ENCODE peak calls at places on chromosomes 5 and 9, in six cellular contexts. Z is AG04450, O is transverse colon, S is spleen, U is PC-9, C is ascending aorta. Q is an unnamed sample. For H3K27me3, the result is how much of the 10 kb centered on the place peaks cover.

GRCh38 chr5:146490089-146490843 is 25.7 kb downstream of the GPR151 start:
- DNase-seq in U (no peak), O (no peak), Z (no peak), C (no peak), S (no peak), Q (no peak)

GRCh38 chr9:109448223-109448622 is 49.9 kb downstream of the PTPN3 start:
- DNase-seq in C (no peak), O (no peak), S (no peak), U (no peak), Z (peak), Q (peak)

GRCh38 chr5:60674670-60675069 is 25.3 kb downstream of the DEPDC1B start:
- DNase-seq in Z (no peak), C (no peak), U (no peak), S (no peak), O (no peak), Q (no peak)

GRCh38 chr5:34524123-34524522 is 132.0 kb upstream of the RAI14 start:
- DNase-seq in Z (no peak), U (peak), C (no peak), O (no peak), S (no peak), Q (peak)

GRCh38 chr9:115694014-115694413 is 459.6 kb upstream of the PAPPA start:
- DNase-seq in S (no peak), C (no peak), O (peak), U (no peak), Z (peak), Q (no peak)

GRCh38 chr5:35924950-35925722 is 13.3 kb downstream of the CAPSL start:
- DNase-seq in S (peak), O (peak), U (peak), C (no peak), Z (peak), Q (no peak)

GRCh38 chr9:85310531-85311070 is 431.2 kb downstream of the AGTPBP1 start:
- DNase-seq in Z (no peak), U (no peak), C (no peak), O (no peak), S (no peak), Q (peak)

GRCh38 chr5:170450041-170450660 is 53.7 kb upstream of the KCNIP1 start:
- DNase-seq in S (no peak), Z (no peak), C (no peak), O (no peak), U (no peak), Q (no peak)

GRCh38 chr9:99253772-99254431 is 31.8 kb downstream of the SEC61B start:
- DNase-seq in U (no peak), S (peak), O (peak), C (no peak), Z (no peak), Q (peak)

GRCh38 chr5:149636861-149637246 is 55.6 kb downstream of the ARHGEF37 start:
- DNase-seq in Z (peak), U (peak), C (no peak), S (no peak), O (no peak), Q (peak)

GRCh38 chr5:1509346-1510085 is 14.2 kb downstream of the LPCAT1 start:
- DNase-seq in S (peak), Z (no peak), U (no peak), C (peak), O (no peak), Q (no peak)

GRCh38 chr9:124377551-124377950 is 37.7 kb downstream of the PSMB7 start:
- DNase-seq in C (no peak), S (no peak), O (no peak), Z (no peak), U (no peak), Q (no peak)

GRCh38 chr9:136844766-136845464 is 2.6 kb downstream of the AJM1 start:
- DNase-seq in Z (no peak), U (no peak), C (no peak), O (no peak), S (no peak), Q (no peak)

GRCh38 chr5:14449052-14449661 is 132.4 kb upstream of the OTULINL start:
- DNase-seq in O (peak), S (no peak), Z (peak), U (no peak), C (no peak), Q (no peak)

GRCh38 chr9:79667716-79668458 is 96.1 kb downstream of the TLE4 start:
- DNase-seq in Z (no peak), O (no peak), C (no peak), U (no peak), S (no peak), Q (no peak)

GRCh38 chr5:133244242-133244641 is 192.4 kb downstream of the HSPA4 start:
- DNase-seq in O (no peak), U (no peak), S (peak), Z (no peak), C (no peak), Q (no peak)

GRCh38 chr9:128995791-128996190 is 32.3 kb downstream of the SH3GLB2 start:
- DNase-seq in U (no peak), S (peak), O (no peak), C (no peak), Z (no peak), Q (no peak)

GRCh38 chr5:52693279-52693678 is 94.4 kb upstream of the ITGA1 start:
- DNase-seq in S (peak), Z (no peak), U (no peak), C (no peak), O (peak), Q (no peak)

GRCh38 chr9:112224401-112225289 is 49.5 kb upstream of the SUSD1 start:
- DNase-seq in S (no peak), O (no peak), C (no peak), Z (peak), U (no peak), Q (peak)

GRCh38 chr5:60710362-60710761 is 10.4 kb upstream of the DEPDC1B start:
- DNase-seq in O (no peak), C (no peak), Z (no peak), S (no peak), U (no peak), Q (no peak)

GRCh38 chr9:18146329-18146728 is 327.6 kb upstream of the ADAMTSL1 start:
- DNase-seq in O (no peak), Z (no peak), S (no peak), C (no peak), U (no peak), Q (no peak)

GRCh38 chr9:124437086-124437485 is 13.2 kb upstream of the ADGRD2 start:
- DNase-seq in U (no peak), O (no peak), Z (no peak), C (no peak), S (peak), Q (no peak)

GRCh38 chr5:124438390-124439380 is 307.8 kb downstream of the ZNF608 start:
- DNase-seq in U (no peak), S (no peak), C (no peak), Z (no peak), O (no peak), Q (no peak)

GRCh38 chr5:136033244-136033643 is 4.5 kb downstream of the TGFBI start:
- DNase-seq in U (no peak), O (no peak), Z (no peak), C (no peak), S (peak), Q (no peak)

GRCh38 chr9:121230231-121230630 is 28.6 kb upstream of the RAB14 start:
- DNase-seq in Z (no peak), S (no peak), U (no peak), O (no peak), C (no peak), Q (no peak)

GRCh38 chr5:139851558-139851957 is 56.0 kb downstream of the PSD2 start:
- DNase-seq in O (no peak), Z (no peak), C (no peak), S (peak), U (no peak), Q (no peak)

GRCh38 chr5:137360607-137361006 is 138.5 kb downstream of the SPOCK1 start:
- DNase-seq in Z (no peak), O (no peak), C (no peak), S (no peak), U (no peak), Q (no peak)

GRCh38 chr9:107019216-107019615 is 156.2 kb downstream of the ZNF462 start:
- DNase-seq in Z (no peak), U (no peak), C (no peak), O (no peak), S (no peak), Q (no peak)

GRCh38 chr9:135038331-135038730 is 49.1 kb upstream of the OLFM1 start:
- DNase-seq in U (no peak), C (no peak), S (peak), O (no peak), Z (no peak), Q (no peak)

GRCh38 chr9:127109212-127109711 is 13.2 kb downstream of the ANGPTL2 start:
- DNase-seq in C (no peak), U (no peak), O (no peak), S (no peak), Z (no peak), Q (no peak)

GRCh38 chr9:110125207-110125751 is 82.7 kb downstream of the C9orf152 start:
- DNase-seq in Z (peak), S (peak), O (peak), C (peak), U (no peak), Q (no peak)

GRCh38 chr9:77022783-77023440 is 3.5 kb downstream of the FOXB2 start:
- DNase-seq in C (no peak), U (no peak), S (no peak), O (no peak), Z (no peak), Q (no peak)

GRCh38 chr9:19466268-19466639 is 57.4 kb downstream of the ACER2 start:
- DNase-seq in S (no peak), Z (no peak), C (no peak), U (no peak), O (no peak), Q (no peak)

GRCh38 chr5:108797986-108798385 is 50.3 kb downstream of the FER start:
- DNase-seq in C (no peak), U (no peak), S (no peak), O (no peak), Z (no peak), Q (no peak)

DNA sequence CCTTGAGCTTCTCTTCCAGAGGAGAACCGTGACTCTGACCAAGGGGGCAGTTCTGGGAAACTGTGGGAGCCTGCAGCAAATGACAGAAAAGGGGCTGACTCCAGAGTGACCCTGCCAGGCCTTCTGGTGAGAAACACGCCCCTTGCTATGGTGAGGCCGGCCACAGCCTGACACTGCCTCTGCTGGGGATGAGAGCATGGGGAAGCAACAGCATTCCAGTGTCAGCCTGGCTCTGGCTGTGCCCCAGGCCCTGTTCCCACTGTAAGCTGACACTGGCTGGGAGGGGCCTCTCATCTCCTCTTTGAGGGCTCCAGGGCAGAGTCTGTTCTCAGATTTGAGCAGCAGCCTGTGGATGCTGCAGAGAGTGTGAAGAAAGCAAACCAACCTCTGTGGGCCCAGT is 180.0 kb upstream of the IL12B start:
- DNase-seq in O (peak), Z (peak), S (peak), C (no peak), U (peak), Q (no peak)
- TF ChIP-seq CTCF in O (no peak), Z (no peak), S (no peak), C (no peak), U (no peak), Q (no peak)

GRCh38 chr5:178630475-178630930 is 3.7 kb upstream of the CLK4 start:
- DNase-seq in U (peak), Z (no peak), C (no peak), S (no peak), O (no peak), Q (peak)

GRCh38 chr5:178626484-178627258 is at the start of gene CLK4:
- DNase-seq in O (peak), C (peak), Z (peak), U (peak), S (peak), Q (peak)

GRCh38 chr5:178624626-178625546 is 2.0 kb downstream of the CLK4 start:
- DNase-seq in U (no peak), Z (no peak), S (no peak), C (no peak), O (no peak), Q (no peak)

GRCh38 chr5:178625679-178626483 is 969 bp downstream of the CLK4 start:
- DNase-seq in C (no peak), O (no peak), U (no peak), Z (no peak), S (no peak), Q (peak)

GRCh38 chr5:178627259-178627598 is 379 bp upstream of the CLK4 start:
- DNase-seq in Z (no peak), U (no peak), O (no peak), S (no peak), C (no peak), Q (no peak)
- H3K27ac ChIP-seq in Z (no peak), U (no peak), O (peak), S (peak), C (peak), Q (peak)

GRCh38 chr9:5440426-5440825 is 2.7 kb upstream of the PLGRKT start:
- DNase-seq in U (no peak), Z (no peak), S (no peak), O (no peak), C (no peak), Q (no peak)

GRCh38 chr9:5441043-5441442 is 3.3 kb upstream of the PLGRKT start:
- DNase-seq in Z (no peak), S (no peak), O (no peak), U (no peak), C (no peak), Q (peak)

GRCh38 chr9:5442400-5443011 is 4.8 kb upstream of the PLGRKT start:
- DNase-seq in Z (no peak), U (peak), S (no peak), O (peak), C (no peak), Q (peak)

GRCh38 chr9:5446451-5447236 is 3.7 kb upstream of the CD274 start:
- DNase-seq in C (no peak), U (peak), S (no peak), O (no peak), Z (no peak), Q (peak)

DNA sequence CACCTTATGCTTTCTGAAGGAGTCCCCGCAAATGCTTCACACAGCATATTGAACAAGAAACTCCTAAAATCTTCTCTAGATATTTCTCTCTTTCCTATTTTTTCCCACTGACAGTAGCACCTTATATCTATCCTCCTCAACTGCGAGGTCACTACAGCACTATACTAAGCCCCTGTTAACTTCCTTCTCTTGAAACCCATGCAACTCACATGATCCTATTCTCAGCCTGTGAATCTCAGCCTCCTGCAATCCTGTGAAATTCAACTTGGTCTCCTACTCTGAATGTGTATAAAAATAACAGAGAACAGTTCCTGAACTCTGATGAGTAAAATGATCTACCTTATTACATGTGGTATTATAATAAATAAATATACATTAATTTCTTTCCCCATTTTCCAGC is 6.1 kb upstream of the PLGRKT start:
- DNase-seq in Z (no peak), C (no peak), S (no peak), O (no peak), U (no peak), Q (no peak)
- H3K27me3 ChIP-seq in Z (under half), C (under half), S (under half), O (under half), U (under half), Q (under half)

GRCh38 chr5:160186480-160186879 is 42.8 kb upstream of the FABP6 start:
- DNase-seq in O (no peak), Z (no peak), S (no peak), C (no peak), U (no peak), Q (no peak)

GRCh38 chr5:160187091-160187490 is 42.2 kb upstream of the FABP6 start:
- DNase-seq in O (no peak), Z (no peak), U (no peak), S (no peak), C (no peak), Q (no peak)

GRCh38 chr5:160185954-160186353 is 43.4 kb upstream of the FABP6 start:
- DNase-seq in U (no peak), S (no peak), C (no peak), Z (no peak), O (no peak), Q (no peak)

GRCh38 chr5:160188968-160189319 is 40.4 kb upstream of the FABP6 start:
- DNase-seq in O (no peak), C (no peak), S (no peak), U (no peak), Z (no peak), Q (no peak)

GRCh38 chr5:160188151-160188967 is 40.9 kb upstream of the FABP6 start:
- DNase-seq in Z (no peak), C (no peak), S (peak), U (peak), O (peak), Q (peak)
- TF ChIP-seq CTCF in Z (no peak), C (peak), S (no peak), U (no peak), O (no peak), Q (peak)

DNA sequence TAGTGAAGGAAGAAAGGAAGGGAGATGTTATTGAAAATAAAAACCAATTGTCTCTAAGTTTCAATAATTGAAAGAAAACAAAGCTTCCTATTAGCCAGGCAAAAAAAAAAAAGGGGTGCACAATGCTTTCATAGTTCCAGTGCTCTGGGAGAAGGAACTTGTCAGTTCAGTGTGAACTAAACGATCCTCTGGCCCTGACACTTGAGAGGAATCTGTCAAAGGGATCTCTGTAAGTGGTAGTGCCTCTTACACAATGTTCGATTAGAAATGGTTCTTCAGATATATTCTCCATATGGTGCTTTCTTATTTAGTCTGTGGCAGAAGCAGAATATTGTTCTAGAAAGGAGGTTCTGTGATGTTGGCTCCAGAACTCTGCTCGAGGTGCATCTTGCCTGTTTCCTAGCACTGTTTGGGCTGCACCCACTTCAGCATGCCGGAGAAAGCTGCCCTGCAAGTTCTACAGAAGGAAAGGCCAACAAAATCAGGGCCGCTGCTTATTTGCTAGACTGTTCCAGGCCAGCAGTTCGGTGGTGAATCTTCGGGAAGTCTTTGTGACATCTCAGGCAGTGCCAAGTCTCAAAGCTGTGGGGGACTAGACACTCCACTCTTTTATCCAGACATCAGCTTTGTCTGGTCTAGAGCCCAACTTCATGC is 90.9 kb downstream of the PIK3R1 start:
- DNase-seq in U (no peak), O (no peak), S (no peak), C (no peak), Z (no peak), Q (no peak)
- H3K27ac ChIP-seq in U (no peak), O (no peak), S (no peak), C (no peak), Z (no peak), Q (no peak)

DNA sequence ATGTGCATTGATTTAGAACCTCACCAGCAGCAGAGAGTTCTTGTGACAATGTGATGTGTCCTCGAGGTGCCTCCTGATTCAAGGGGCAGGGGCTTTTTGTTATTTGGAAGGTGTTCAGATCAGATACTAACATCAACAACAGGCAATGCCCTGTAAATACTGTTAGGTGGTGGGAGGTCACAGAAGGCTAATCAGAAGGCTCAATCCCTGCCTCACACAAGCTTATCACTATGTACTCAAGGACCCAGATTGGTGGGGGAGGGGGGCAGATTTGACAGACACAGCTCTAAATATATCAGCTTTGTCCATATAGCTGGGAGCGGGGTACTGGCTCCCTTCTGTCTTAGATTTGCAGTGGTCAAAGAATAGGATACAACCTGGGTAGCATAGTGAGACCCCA is 2.6 kb downstream of the FRMPD1 start:
- DNase-seq in Z (no peak), C (no peak), S (no peak), O (no peak), U (no peak), Q (no peak)
- H3K27me3 ChIP-seq in Z (half or more), C (under half), S (under half), O (half or more), U (half or more), Q (half or more)

DNA sequence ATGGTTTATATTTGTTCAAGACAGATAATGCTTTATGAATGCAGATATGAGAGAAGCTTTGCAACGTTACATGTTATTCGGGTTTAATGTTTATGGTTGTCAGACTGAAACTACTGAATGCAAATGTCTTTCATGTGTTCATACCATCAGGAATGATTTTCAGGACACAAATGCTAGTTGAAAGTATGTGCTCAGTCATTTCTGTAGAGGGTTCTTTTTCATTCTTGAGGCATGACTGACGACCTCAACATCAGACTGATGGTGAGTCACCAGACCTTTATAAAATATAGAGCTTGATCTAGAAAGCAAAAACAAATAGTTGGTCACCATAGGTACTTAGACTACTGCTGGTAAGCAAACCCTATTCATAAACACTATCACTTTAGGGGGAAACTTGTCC is 287.3 kb upstream of the NUDT12 start:
- DNase-seq in S (no peak), O (no peak), Z (peak), C (no peak), U (peak), Q (peak)
- TF ChIP-seq CTCF in S (no peak), O (no peak), Z (no peak), C (no peak), U (no peak), Q (no peak)

GRCh38 chr9:133901184-133901835 is 90.8 kb downstream of the VAV2 start:
- DNase-seq in S (no peak), Z (no peak), U (no peak), O (no peak), C (no peak), Q (no peak)
- H3K27ac ChIP-seq in S (no peak), Z (no peak), U (no peak), O (no peak), C (no peak), Q (no peak)